ENCODE peak calls at places on chromosomes 3 and 15, in five cellular contexts. P is tibial artery, W is RWPE1, Y is heart right ventricle, D is left ventricle myocardium inferior. I is an unnamed sample.

GRCh38 chr3:197241173-197241572 is 57.2 kb downstream of the DLG1 start:
- DNase-seq in P (no peak), W (no peak), Y (no peak), D (no peak), I (no peak)

GRCh38 chr3:178048768-178049167 is 487.5 kb upstream of the KCNMB2 start:
- DNase-seq in P (no peak), W (no peak), Y (no peak), D (no peak), I (no peak)

GRCh38 chr3:31575448-31575847 is 42.7 kb downstream of the STT3B start:
- DNase-seq in P (no peak), W (no peak), Y (no peak), D (no peak), I (no peak)

GRCh38 chr15:58441376-58442070 is 9.7 kb downstream of the LIPC start:
- DNase-seq in P (no peak), W (peak; percentile 74), Y (no peak), D (no peak), I (no peak)

GRCh38 chr3:131794766-131795381 is 239.9 kb downstream of the CPNE4 start:
- DNase-seq in P (no peak), W (peak; percentile 48), Y (no peak), D (no peak), I (no peak)

GRCh38 chr3:183094711-183095110 is 4.6 kb downstream of the MCCC1 start:
- DNase-seq in P (no peak), W (peak; percentile 58), Y (no peak), D (no peak), I (no peak)

GRCh38 chr3:188431553-188431952 is 277.6 kb downstream of the LPP start:
- DNase-seq in P (no peak), W (peak; percentile 48), Y (no peak), D (no peak), I (no peak)

GRCh38 chr3:100492810-100493140 is 356 bp downstream of the TMEM45A start:
- DNase-seq in P (no peak), W (no peak), Y (no peak), D (no peak), I (no peak)

GRCh38 chr15:35329521-35329921 is 216.4 kb downstream of the DPH6 start:
- DNase-seq in P (no peak), W (no peak), Y (no peak), D (no peak), I (no peak)

GRCh38 chr3:42600111-42600957 is at the start of gene NKTR:
- DNase-seq in P (peak; percentile 96), W (peak; percentile 94), Y (peak; percentile 97), D (peak; percentile 97), I (peak; percentile 98)

GRCh38 chr3:42600958-42601675 is 631 bp downstream of the NKTR start:
- DNase-seq in P (peak; percentile 74), W (peak; percentile 53), Y (no peak), D (peak; percentile 72), I (peak; percentile 75)

GRCh38 chr3:42602961-42603360 is 2.5 kb downstream of the NKTR start:
- DNase-seq in P (no peak), W (no peak), Y (no peak), D (no peak), I (no peak)

GRCh38 chr3:42605550-42606173 is 5.2 kb downstream of the NKTR start:
- DNase-seq in P (no peak), W (no peak), Y (no peak), D (no peak), I (no peak)

DNA sequence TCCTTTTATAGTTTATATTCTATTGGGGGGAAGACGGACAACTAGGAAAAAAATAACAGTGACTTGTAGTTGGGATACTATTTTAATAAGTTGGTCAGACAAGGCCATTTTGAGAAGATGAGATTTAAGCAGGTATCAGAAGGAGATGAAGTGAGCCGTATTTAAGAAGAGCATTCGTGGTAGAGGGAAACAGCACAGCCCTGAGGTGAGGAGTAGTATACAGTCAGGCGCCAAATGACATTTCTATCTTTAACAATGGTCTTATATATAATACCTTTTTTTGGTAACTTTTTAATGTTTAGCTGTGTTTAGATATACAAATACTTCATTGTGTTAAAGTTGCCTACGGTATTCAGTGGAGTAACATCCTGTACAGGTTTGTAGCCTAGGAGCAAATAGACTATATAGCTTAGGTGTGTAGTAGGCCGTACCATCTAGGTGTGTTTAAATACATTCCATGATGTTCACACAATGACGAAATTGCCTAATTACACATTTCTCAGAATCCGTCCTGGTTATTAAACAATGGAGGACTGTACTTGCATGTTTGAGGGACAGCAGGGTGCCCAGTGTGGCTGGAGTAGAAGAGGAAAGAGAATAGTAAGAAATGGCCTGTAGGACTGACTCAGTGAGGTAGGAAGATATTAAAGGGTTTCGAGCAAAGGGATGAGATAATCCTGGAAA is 1.6 kb downstream of the NKTR start:
- DNase-seq in P (no peak), W (no peak), Y (no peak), D (no peak), I (no peak)
- TF ChIP-seq CTCF in P (no peak), W (no peak), Y (no peak), D (no peak), I (no peak)

GRCh38 chr3:15426579-15427118 is 695 bp downstream of the METTL6 start:
- DNase-seq in P (no peak), W (no peak), Y (no peak), D (no peak), I (no peak)
- H3K27ac ChIP-seq in P (peak overlapping the region; percentile 88), W (peak overlapping the region; percentile 77), Y (peak overlapping the region; percentile 89), D (peak overlapping the region; percentile 84), I (peak overlapping the region; percentile 87)

GRCh38 chr3:143671641-143672040 is 176.6 kb downstream of the SLC9A9 start:
- DNase-seq in P (no peak), W (no peak), Y (no peak), D (no peak), I (no peak)
- TF ChIP-seq CTCF in P (no peak), W (no peak), Y (no peak), D (no peak), I (no peak)

GRCh38 chr15:43794269-43795037 is 2.3 kb downstream of the SERF2 start:
- DNase-seq in P (no peak), W (no peak), Y (no peak), D (no peak), I (no peak)
- H3K27ac ChIP-seq in P (peak overlapping the region; percentile 99), W (peak overlapping the region; percentile 33), Y (peak overlapping the region; percentile 97), D (peak overlapping the region; percentile 99), I (peak overlapping the region; percentile 96)

GRCh38 chr3:33456756-33457155 is 16.6 kb upstream of the UBP1 start:
- DNase-seq in P (no peak), W (no peak), Y (no peak), D (no peak), I (no peak)
- TF ChIP-seq CTCF in P (no peak), W (no peak), Y (no peak), D (no peak), I (no peak)

GRCh38 chr15:73965094-73965729 is 26.9 kb downstream of the STOML1 start:
- DNase-seq in P (no peak), W (no peak), Y (no peak), D (no peak), I (no peak)

GRCh38 chr15:73972984-73973682 is 19.0 kb downstream of the STOML1 start:
- DNase-seq in P (peak; percentile 84), W (peak; percentile 85), Y (peak; percentile 81), D (peak; percentile 88), I (peak; percentile 88)

GRCh38 chr15:73965730-73966103 is 26.4 kb downstream of the STOML1 start:
- DNase-seq in P (no peak), W (no peak), Y (no peak), D (no peak), I (no peak)

GRCh38 chr15:73968461-73968860 is 23.6 kb downstream of the STOML1 start:
- DNase-seq in P (no peak), W (no peak), Y (no peak), D (no peak), I (no peak)

GRCh38 chr15:73969151-73969759 is 22.8 kb downstream of the STOML1 start:
- DNase-seq in P (no peak), W (no peak), Y (no peak), D (no peak), I (no peak)
- H3K27ac ChIP-seq in P (no peak overlapping the region), W (no peak overlapping the region), Y (no peak overlapping the region), D (no peak overlapping the region), I (no peak overlapping the region)

GRCh38 chr15:27485265-27485664 is 514.3 kb downstream of the GABRG3 start:
- DNase-seq in P (no peak), W (no peak), Y (no peak), D (no peak), I (no peak)
- TF ChIP-seq CTCF in P (no peak), W (no peak), Y (no peak), D (no peak), I (no peak)

DNA sequence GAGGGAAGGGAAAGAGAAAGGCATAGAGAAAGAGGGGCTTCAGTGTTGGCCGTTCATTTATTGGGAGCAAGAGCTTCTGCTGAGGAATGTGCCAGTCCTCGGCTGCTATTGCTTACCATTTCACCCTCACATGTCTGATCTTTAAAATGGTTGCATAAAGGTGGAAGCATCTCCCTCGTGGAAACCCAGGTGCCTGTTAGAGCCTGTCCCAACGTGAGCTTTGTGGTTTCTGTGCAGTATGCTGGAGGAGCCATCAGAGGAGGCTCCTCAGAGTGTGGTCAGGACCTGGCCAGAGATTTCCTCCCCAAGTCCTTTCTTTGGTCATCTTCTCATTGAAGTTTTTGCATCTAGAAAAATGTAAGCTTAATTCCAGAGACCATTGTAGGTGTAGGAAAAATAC is 34.4 kb downstream of the PSMD6 start:
- DNase-seq in P (no peak), W (no peak), Y (no peak), D (no peak), I (no peak)
- H3K27ac ChIP-seq in P (no peak overlapping the region), W (no peak overlapping the region), Y (no peak overlapping the region), D (no peak overlapping the region), I (no peak overlapping the region)

GRCh38 chr3:154584041-154584440 is 154.1 kb upstream of the GPR149 start:
- DNase-seq in P (no peak), W (no peak), Y (no peak), D (no peak), I (no peak)
- TF ChIP-seq CTCF in P (no peak), W (no peak), Y (no peak), D (no peak), I (no peak)

DNA sequence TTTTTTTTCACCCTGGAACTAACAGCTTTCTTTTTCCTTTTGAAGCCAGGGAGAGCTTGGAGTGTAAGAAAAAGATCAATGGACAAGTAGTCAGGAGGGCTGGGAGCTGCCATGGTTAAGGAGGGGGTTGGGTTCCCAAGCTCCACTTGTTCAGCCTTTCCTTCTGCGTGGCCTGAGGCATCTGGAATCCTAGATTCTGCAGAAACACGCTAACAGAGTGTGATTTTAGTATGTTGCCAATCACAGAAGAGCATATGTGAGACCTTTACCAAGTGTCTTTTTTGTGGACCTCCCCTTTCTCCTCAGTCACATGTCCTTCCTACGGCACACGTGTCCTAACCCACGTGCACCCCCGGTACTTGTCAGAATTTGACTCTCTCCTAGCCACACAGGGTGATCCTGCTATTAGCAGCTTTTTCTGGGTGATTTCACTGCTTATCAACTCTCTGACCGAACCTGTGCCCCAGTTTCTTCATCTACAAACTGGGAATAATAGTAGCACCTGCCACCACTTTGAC is 11.4 kb downstream of the TIMP4 start:
- DNase-seq in P (no peak), W (no peak), Y (no peak), D (no peak), I (no peak)
- H3K27ac ChIP-seq in P (peak overlapping the region; percentile 91), W (no peak overlapping the region), Y (peak overlapping the region; percentile 49), D (peak overlapping the region; percentile 79), I (no peak overlapping the region)

I was measured in lower lobe of right lung.